ENCODE peak calls at places on chromosomes 12 and 14, in nine cellular contexts. Y is naive thymus-derived CD4-positive, alpha-beta T cell; W is A172; S is stimulated activated CD4-positive, alpha-beta T cell treated with anti-CD3 and anti-CD28 coated beads, Interleukin-12 subunit alpha, Interleukin-12 subunit beta, amount 100 ng/mL, for 48 hours; E is CMK; G is activated CD8-positive, alpha-beta memory T cell treated with anti-CD3 and anti-CD28 coated beads, Interleukin-2, amount 50 U/mL, for 4 hours; X is AG04450; A is lower lobe of right lung; I is upper lobe of right lung. R is an unnamed sample.
A peak's percentile ranks its signal among the peaks of the same experiment; 100 is the strongest.

GRCh38 chr12:115227137-115227615 is 543.2 kb upstream of the TBX3 start:
- DNase-seq in S (no peak), E (no peak), A (no peak), G (no peak), Y (no peak), W (peak; percentile 88), I (no peak), X (peak; percentile 49), R (no peak)

GRCh38 chr14:61153914-61154545 is 127.1 kb downstream of the TMEM30B start:
- DNase-seq in W (no peak), X (no peak), S (no peak), A (no peak), I (no peak), E (no peak), G (no peak), Y (no peak), R (no peak)

GRCh38 chr14:79584679-79585078 is 626.6 kb downstream of the DIO2 start:
- DNase-seq in E (no peak), W (peak; percentile 74), A (no peak), X (peak; percentile 86), G (no peak), S (no peak), Y (no peak), I (no peak), R (no peak)

GRCh38 chr14:103740991-103741689 is 25.5 kb downstream of the ZFYVE21 start:
- DNase-seq in G (no peak), Y (no peak), I (no peak), S (no peak), W (no peak), A (no peak), X (no peak), E (no peak), R (no peak)

GRCh38 chr14:79511146-79511545 is 700.2 kb downstream of the DIO2 start:
- DNase-seq in X (no peak), E (no peak), G (no peak), I (no peak), Y (no peak), W (no peak), A (no peak), S (no peak), R (no peak)

GRCh38 chr14:49497725-49498348 is 88.3 kb downstream of the RPS29 start:
- DNase-seq in Y (peak; percentile 59), S (no peak), E (peak; percentile 67), I (no peak), G (no peak), A (no peak), X (peak; percentile 37), W (peak; percentile 46), R (no peak)

GRCh38 chr14:21066882-21067502 is 3.1 kb upstream of the ARHGEF40 start:
- DNase-seq in A (no peak), S (no peak), X (no peak), E (no peak), W (no peak), G (no peak), I (no peak), Y (peak; percentile 24), R (no peak)

GRCh38 chr14:73014105-73014504 is 12.8 kb downstream of the ZFYVE1 start:
- DNase-seq in W (no peak), Y (no peak), G (no peak), S (no peak), A (no peak), X (no peak), E (no peak), I (no peak), R (no peak)

GRCh38 chr14:101004954-101005353 is 101.4 kb upstream of the RTL1 start:
- DNase-seq in E (no peak), I (no peak), G (no peak), S (no peak), A (no peak), Y (no peak), W (no peak), X (peak; percentile 32), R (no peak)

GRCh38 chr12:89706551-89707348 is 1.9 kb downstream of the ATP2B1 start:
- DNase-seq in Y (no peak), I (peak; percentile 61), A (peak; percentile 46), G (no peak), S (no peak), E (no peak), X (no peak), W (no peak), R (peak; percentile 44)

GRCh38 chr14:78863143-78863542 is 693.0 kb downstream of the NRXN3 start:
- DNase-seq in G (no peak), W (peak; percentile 47), E (no peak), Y (no peak), A (no peak), I (no peak), S (no peak), X (no peak), R (no peak)

GRCh38 chr14:38788060-38788459 is 315.0 kb downstream of the SEC23A start:
- DNase-seq in W (no peak), G (no peak), X (no peak), S (no peak), A (no peak), Y (no peak), E (no peak), I (no peak), R (no peak)

GRCh38 chr14:88326352-88327103 is 3.5 kb upstream of the KCNK10 start:
- DNase-seq in W (no peak), X (no peak), Y (no peak), A (no peak), G (no peak), S (no peak), E (no peak), I (no peak), R (no peak)

GRCh38 chr14:71523630-71524320 is 408.5 kb upstream of the RGS6 start:
- DNase-seq in G (no peak), A (no peak), W (no peak), I (no peak), E (no peak), Y (no peak), X (no peak), S (no peak), R (no peak)

GRCh38 chr12:8661751-8662150 is 875 bp downstream of the MFAP5 start:
- DNase-seq in I (no peak), E (no peak), G (no peak), W (no peak), S (no peak), A (no peak), X (no peak), Y (no peak), R (no peak)

GRCh38 chr14:92511472-92512247 is 1.9 kb upstream of the RIN3 start:
- DNase-seq in W (peak; percentile 83), A (no peak), I (no peak), Y (no peak), S (no peak), G (no peak), X (peak; percentile 70), E (no peak), R (peak; percentile 70)